ENCODE peak calls at places on chromosomes 12 and 14, in eight cellular contexts. F is HepG2, J is transverse colon, T is GM23338, A is H1, O is endothelial cell of umbilical vein, X is breast epithelium, L is stomach. D is an unnamed sample.

GRCh38 chr12:85985996-85986395 is 111.9 kb downstream of the NTS start:
- DNase-seq in O (no peak), A (no peak), L (no peak), T (no peak), F (no peak), J (no peak), X (no peak), D (no peak)

GRCh38 chr14:97178781-97179180 is 381.6 kb downstream of the VRK1 start:
- DNase-seq in A (no peak), O (no peak), T (no peak), L (no peak), F (no peak), X (no peak), J (no peak), D (no peak)

GRCh38 chr12:71958056-71958455 is 19.4 kb downstream of the TPH2 start:
- DNase-seq in F (peak; percentile 12), L (no peak), O (no peak), A (no peak), T (no peak), X (no peak), J (no peak), D (no peak)

GRCh38 chr12:59491877-59492276 is 104.0 kb upstream of the SLC16A7 start:
- DNase-seq in J (no peak), O (no peak), L (no peak), F (no peak), X (no peak), A (no peak), T (no peak), D (no peak)

GRCh38 chr14:73260574-73260973 is 23.3 kb downstream of the PAPLN start:
- DNase-seq in T (no peak), A (no peak), J (no peak), F (peak; percentile 24), X (no peak), L (no peak), O (no peak), D (no peak)

GRCh38 chr14:93736378-93737014 is 51.8 kb downstream of the PRIMA1 start:
- DNase-seq in X (no peak), L (peak; percentile 41), A (no peak), O (no peak), J (no peak), F (peak; percentile 16), T (peak; percentile 41), D (no peak)

GRCh38 chr12:49288922-49289555 is 5.9 kb upstream of the PRPH start:
- DNase-seq in X (no peak), J (no peak), O (no peak), L (no peak), F (no peak), T (no peak), A (no peak), D (no peak)

GRCh38 chr12:87678453-87678852 is 350.7 kb downstream of the C12orf50 start:
- DNase-seq in J (no peak), T (no peak), X (no peak), O (no peak), A (no peak), F (no peak), L (no peak), D (no peak)

GRCh38 chr12:10190558-10191388 is 11.9 kb downstream of the TMEM52B start:
- DNase-seq in T (peak; percentile 83), A (no peak), O (peak; percentile 74), X (peak; percentile 58), J (peak; percentile 67), F (peak; percentile 40), L (peak; percentile 56), D (peak; percentile 44)

GRCh38 chr12:58314610-58315009 is 373.2 kb downstream of the ATP23 start:
- DNase-seq in F (no peak), T (no peak), A (no peak), L (no peak), O (peak; percentile 41), J (no peak), X (no peak), D (no peak)

GRCh38 chr14:77303417-77304156 is 17.1 kb downstream of the POMT2 start:
- DNase-seq in A (no peak), F (peak; percentile 89), X (peak; percentile 58), T (no peak), O (peak; percentile 96), J (no peak), L (no peak), D (no peak)

GRCh38 chr12:34398706-34399630 is 376.7 kb downstream of the ALG10 start:
- DNase-seq in L (peak; percentile 16), A (no peak), O (no peak), T (no peak), J (peak; percentile 1), F (no peak), X (peak; percentile 10), D (peak; percentile 2)

GRCh38 chr12:82517027-82517426 is 158.7 kb downstream of the METTL25 start:
- DNase-seq in F (peak; percentile 17), L (no peak), X (no peak), A (no peak), J (no peak), T (peak; percentile 77), O (no peak), D (no peak)

DNA sequence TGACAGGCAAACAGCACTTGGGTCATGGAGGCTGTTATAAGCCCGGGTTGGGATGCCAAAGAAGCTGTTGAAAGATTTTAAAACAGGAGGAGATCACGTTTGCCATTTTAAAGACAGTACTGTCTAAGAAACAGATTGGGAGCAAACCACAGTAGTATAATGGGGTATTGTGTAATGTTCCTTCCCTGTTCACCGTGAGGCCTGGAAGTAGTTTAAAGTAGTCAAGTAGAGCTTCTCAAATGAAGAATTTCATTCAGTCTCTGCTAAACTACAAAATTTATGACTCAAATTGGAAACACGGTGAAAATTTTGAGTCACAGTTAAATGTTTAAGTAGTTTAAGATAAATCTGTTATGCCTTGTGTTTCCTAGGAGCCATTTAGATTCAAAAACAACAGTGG is 35.8 kb downstream of the ATP2A2 start:
- DNase-seq in O (no peak), A (no peak), L (no peak), T (no peak), X (no peak), F (no peak), J (no peak), D (no peak)
- H3K36me3 ChIP-seq in O (peaks cover 2% of the 10 kb centered on the region), A (peaks cover 11% of the 10 kb centered on the region), L (peaks cover 13% of the 10 kb centered on the region), T (peaks cover 2% of the 10 kb centered on the region), X (no peaks in the 10 kb centered on the region), F (peaks cover 34% of the 10 kb centered on the region), J (no peaks in the 10 kb centered on the region), D (no peaks in the 10 kb centered on the region)

GRCh38 chr12:120853188-120853587 is 51.0 kb downstream of the SPPL3 start:
- DNase-seq in L (no peak), F (no peak), A (no peak), O (no peak), T (no peak), X (no peak), J (no peak), D (no peak)
- H3K4me1 ChIP-seq in L (peaks cover 89% of the 10 kb centered on the region), F (peaks cover 16% of the 10 kb centered on the region), A (no peaks in the 10 kb centered on the region), O (peaks cover 10% of the 10 kb centered on the region), T (no peaks in the 10 kb centered on the region), X (no peaks in the 10 kb centered on the region), J (peaks cover 74% of the 10 kb centered on the region), D (no peaks in the 10 kb centered on the region)

DNA sequence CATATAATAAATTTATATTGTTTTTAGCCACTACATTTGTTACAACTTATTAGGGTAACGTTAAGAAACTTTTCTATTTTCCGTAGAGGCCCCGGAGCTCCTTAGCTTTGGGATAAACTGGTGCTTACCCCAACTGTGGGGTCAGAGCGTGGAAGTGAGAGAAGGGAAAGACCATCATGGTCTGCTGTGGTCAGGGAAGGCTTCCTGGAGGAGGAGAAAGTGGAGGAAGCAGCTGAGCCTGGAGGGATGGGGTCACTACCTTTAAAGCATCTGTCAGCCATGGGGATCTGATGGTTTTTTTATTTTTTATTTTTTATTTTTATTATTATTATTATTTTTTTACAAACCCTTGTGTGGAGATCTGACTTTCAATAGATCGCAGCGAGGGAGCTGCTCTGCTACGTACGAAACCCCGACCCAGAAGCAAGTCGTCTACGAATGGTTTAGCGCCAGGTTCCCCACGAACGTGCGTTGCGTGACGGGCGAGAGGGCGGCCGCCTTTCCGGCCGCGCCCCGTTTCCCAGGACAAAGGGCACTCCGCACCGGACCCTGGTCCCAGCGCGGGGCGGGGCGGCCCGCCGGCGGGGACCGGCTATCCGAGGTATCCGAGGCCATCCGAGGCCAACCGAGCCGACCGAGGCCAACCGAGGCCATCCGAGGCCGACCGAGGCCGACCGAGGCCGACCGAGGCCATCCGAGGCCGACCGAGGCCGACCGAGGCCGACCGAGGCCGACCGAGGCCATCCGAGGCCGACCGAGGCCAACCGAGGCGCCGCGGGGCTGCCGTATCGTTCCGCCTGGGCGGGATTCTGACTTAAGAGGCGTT is 1101.2 kb upstream of the TMEM132C start:
- DNase-seq in T (peak; percentile 72), J (peak; percentile 88), L (peak; percentile 84), O (no peak), A (peak; percentile 62), X (peak; percentile 71), F (peak; percentile 28), D (peak; percentile 70)
- TF ChIP-seq POLR2AphosphoS5 in T (no peak), J (peak; percentile 30), L (peak; percentile 40), O (no peak), A (no peak), X (no peak), F (no peak), D (no peak)

GRCh38 chr12:6526201-6526600 is 8.1 kb upstream of the GAPDH start:
- DNase-seq in X (no peak), F (no peak), O (no peak), L (no peak), J (no peak), A (no peak), T (no peak), D (no peak)
- H3K36me3 ChIP-seq in X (no peaks in the 10 kb centered on the region), F (peaks cover 98% of the 10 kb centered on the region), O (peaks cover 52% of the 10 kb centered on the region), L (peaks cover 100% of the 10 kb centered on the region), J (no peaks in the 10 kb centered on the region), A (peaks cover 100% of the 10 kb centered on the region), T (peaks cover 92% of the 10 kb centered on the region), D (peaks cover 21% of the 10 kb centered on the region)

DNA sequence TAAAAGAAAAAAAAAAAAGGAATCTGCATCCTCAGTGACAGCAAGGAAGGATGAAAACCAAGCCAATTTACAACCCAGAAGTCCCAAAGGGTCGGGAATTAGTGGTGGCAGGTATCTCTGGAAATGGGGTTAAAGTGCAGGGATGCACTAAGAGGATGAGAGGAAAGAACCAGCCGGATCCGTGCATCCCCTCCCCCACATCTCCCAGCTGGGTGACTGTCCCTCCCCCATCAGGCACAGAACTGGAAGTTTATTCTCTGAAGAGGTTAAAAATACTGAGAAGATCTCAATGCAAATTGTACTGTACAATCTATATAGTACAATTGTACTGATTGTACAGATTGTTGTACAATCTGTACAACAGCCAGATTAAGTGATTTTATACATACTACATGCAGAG is 15.4 kb downstream of the CLMN start:
- DNase-seq in T (no peak), J (no peak), O (no peak), F (no peak), A (no peak), X (no peak), L (no peak), D (no peak)
- H3K4me1 ChIP-seq in T (no peaks in the 10 kb centered on the region), J (peaks cover 3% of the 10 kb centered on the region), O (no peaks in the 10 kb centered on the region), F (peaks cover 86% of the 10 kb centered on the region), A (no peaks in the 10 kb centered on the region), X (peaks cover 5% of the 10 kb centered on the region), L (peaks cover 28% of the 10 kb centered on the region), D (no peaks in the 10 kb centered on the region)

D was measured in prostate gland.